ENCODE peak calls at places on chromosomes 12 and 14, in four cellular contexts. One of them, this sample, is unnamed.

GRCh38 chr12:75917083-75917482 is 114.5 kb downstream of the PHLDA1 start:
- DNase-seq in fibroblast of lung: no peak
- DNase-seq in GM23248: no peak
- DNase-seq in PC-3: no peak
- DNase-seq in this sample: no peak

GRCh38 chr14:81868172-81868571 is 334.5 kb upstream of the SEL1L start:
- DNase-seq in fibroblast of lung: no peak
- DNase-seq in GM23248: no peak
- DNase-seq in PC-3: no peak
- DNase-seq in this sample: no peak

GRCh38 chr12:92065018-92065499 is 80.6 kb downstream of the BTG1 start:
- DNase-seq in fibroblast of lung: peak; percentile 74
- DNase-seq in GM23248: peak; percentile 53
- DNase-seq in PC-3: no peak
- DNase-seq in this sample: no peak

GRCh38 chr14:35215110-35215872 is 76.9 kb upstream of the PSMA6 start:
- DNase-seq in fibroblast of lung: peak; percentile 83
- DNase-seq in GM23248: peak; percentile 67
- DNase-seq in PC-3: peak; percentile 63
- DNase-seq in this sample: peak; percentile 50

GRCh38 chr12:3171195-3171591 is 94.0 kb downstream of the TSPAN9 start:
- DNase-seq in fibroblast of lung: peak; percentile 19
- DNase-seq in GM23248: no peak
- DNase-seq in PC-3: no peak
- DNase-seq in this sample: no peak

GRCh38 chr12:3014641-3015040 is 55.4 kb downstream of the TEAD4 start:
- DNase-seq in fibroblast of lung: no peak
- DNase-seq in GM23248: no peak
- DNase-seq in PC-3: no peak
- DNase-seq in this sample: no peak

GRCh38 chr12:115433014-115433634 is 749.1 kb upstream of the TBX3 start:
- DNase-seq in fibroblast of lung: no peak
- DNase-seq in GM23248: no peak
- DNase-seq in PC-3: no peak
- DNase-seq in this sample: no peak

GRCh38 chr12:4164591-4165558 is 108.7 kb upstream of the CCND2 start:
- DNase-seq in fibroblast of lung: peak; percentile 73
- DNase-seq in GM23248: peak; percentile 64
- DNase-seq in PC-3: no peak
- DNase-seq in this sample: peak; percentile 66

GRCh38 chr14:63276492-63277342 is 42.0 kb downstream of the GPHB5 start:
- DNase-seq in fibroblast of lung: peak; percentile 73
- DNase-seq in GM23248: peak; percentile 77
- DNase-seq in PC-3: peak; percentile 76
- DNase-seq in this sample: peak; percentile 70

GRCh38 chr12:107670999-107671643 is 14.5 kb upstream of the PWP1 start:
- DNase-seq in fibroblast of lung: no peak
- DNase-seq in GM23248: peak; percentile 43
- DNase-seq in PC-3: peak; percentile 20
- DNase-seq in this sample: peak; percentile 70

GRCh38 chr12:80058586-80058985 is 40.8 kb upstream of the OTOGL start:
- DNase-seq in fibroblast of lung: no peak
- DNase-seq in GM23248: no peak
- DNase-seq in PC-3: no peak
- DNase-seq in this sample: no peak

GRCh38 chr14:105878125-105878524 is 351.7 kb downstream of the TMEM121 start:
- DNase-seq in fibroblast of lung: no peak
- DNase-seq in GM23248: no peak
- DNase-seq in PC-3: no peak
- DNase-seq in this sample: no peak

GRCh38 chr14:95046711-95047681 is 110.3 kb downstream of the DICER1 start:
- DNase-seq in fibroblast of lung: peak; percentile 52
- DNase-seq in GM23248: no peak
- DNase-seq in PC-3: peak; percentile 10
- DNase-seq in this sample: no peak

GRCh38 chr12:58608711-58609110 is 311.6 kb downstream of the LRIG3 start:
- DNase-seq in fibroblast of lung: peak; percentile 23
- DNase-seq in GM23248: no peak
- DNase-seq in PC-3: no peak
- DNase-seq in this sample: no peak

GRCh38 chr14:73457935-73458218 is 469 bp downstream of the NUMB start:
- DNase-seq in fibroblast of lung: no peak
- DNase-seq in GM23248: no peak
- DNase-seq in PC-3: no peak
- DNase-seq in this sample: no peak

GRCh38 chr12:7994731-7995205 is 37.7 kb upstream of the FOXJ2 start:
- DNase-seq in fibroblast of lung: peak; percentile 95
- DNase-seq in GM23248: peak; percentile 94
- DNase-seq in PC-3: peak; percentile 89
- DNase-seq in this sample: peak; percentile 15

GRCh38 chr12:62131153-62131552 is 129.1 kb upstream of the USP15 start:
- DNase-seq in fibroblast of lung: no peak
- DNase-seq in GM23248: no peak
- DNase-seq in PC-3: no peak
- DNase-seq in this sample: no peak

GRCh38 chr14:21534576-21534975 is 8.4 kb upstream of the SALL2 start:
- DNase-seq in fibroblast of lung: no peak
- DNase-seq in GM23248: no peak
- DNase-seq in PC-3: no peak
- DNase-seq in this sample: peak; percentile 63

GRCh38 chr12:52184813-52185212 is 7.0 kb downstream of the KRT80 start:
- DNase-seq in fibroblast of lung: no peak
- DNase-seq in GM23248: no peak
- DNase-seq in PC-3: no peak
- DNase-seq in this sample: no peak

GRCh38 chr14:91059576-91060471 is 617 bp downstream of the RPS6KA5 start:
- DNase-seq in fibroblast of lung: no peak
- DNase-seq in GM23248: peak; percentile 75
- DNase-seq in PC-3: peak; percentile 57
- DNase-seq in this sample: peak; percentile 88

GRCh38 chr14:99412122-99413061 is 68.3 kb downstream of the SETD3 start:
- DNase-seq in fibroblast of lung: no peak
- DNase-seq in GM23248: no peak
- DNase-seq in PC-3: no peak
- DNase-seq in this sample: peak; percentile 34

GRCh38 chr14:95504135-95505029 is 12.1 kb downstream of the SYNE3 start:
- DNase-seq in fibroblast of lung: peak; percentile 85
- DNase-seq in GM23248: peak; percentile 87
- DNase-seq in PC-3: no peak
- DNase-seq in this sample: no peak

GRCh38 chr14:100825691-100826331 is at the start of gene MEG3:
- DNase-seq in fibroblast of lung: peak; percentile 89
- DNase-seq in GM23248: peak; percentile 85
- DNase-seq in PC-3: no peak
- DNase-seq in this sample: no peak

GRCh38 chr12:55025508-55025907 is 5.7 kb downstream of the NEUROD4 start:
- DNase-seq in fibroblast of lung: no peak
- DNase-seq in GM23248: no peak
- DNase-seq in PC-3: no peak
- DNase-seq in this sample: no peak

GRCh38 chr14:67151082-67151666 is 38.1 kb upstream of the GARIN2 start:
- DNase-seq in fibroblast of lung: no peak
- DNase-seq in GM23248: peak; percentile 15
- DNase-seq in PC-3: peak; percentile 36
- DNase-seq in this sample: no peak

GRCh38 chr14:65826946-65827345 is 414.4 kb downstream of the FUT8 start:
- DNase-seq in fibroblast of lung: no peak
- DNase-seq in GM23248: no peak
- DNase-seq in PC-3: no peak
- DNase-seq in this sample: peak; percentile 61

DNA sequence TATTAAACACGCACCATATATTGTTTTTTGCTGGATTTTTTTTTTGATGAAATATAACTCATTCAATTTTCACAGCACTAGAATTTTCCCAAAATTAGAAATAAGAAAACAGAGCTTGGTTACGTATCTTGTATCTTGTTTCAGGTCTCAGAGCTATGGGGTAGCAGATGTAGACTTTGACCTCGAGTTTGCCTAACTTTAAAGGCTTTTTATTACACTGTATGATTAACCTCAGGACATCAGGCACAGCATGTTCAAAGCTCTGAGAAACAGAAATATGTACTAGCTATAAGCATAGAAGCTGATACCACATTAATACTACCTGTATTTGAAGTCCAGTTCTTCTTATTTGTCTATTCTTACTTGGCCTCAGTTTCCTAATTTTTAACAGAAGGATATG is 171.9 kb upstream of the KITLG start:
- DNase-seq in fibroblast of lung: no peak
- DNase-seq in GM23248: no peak
- DNase-seq in PC-3: no peak
- DNase-seq in this sample: no peak
- TF ChIP-seq EZH2 in fibroblast of lung: no peak
- TF ChIP-seq EZH2 in GM23248: no peak
- TF ChIP-seq EZH2 in PC-3: no peak
- TF ChIP-seq EZH2 in this sample: no peak

GRCh38 chr12:5433081-5433839 is 1.4 kb downstream of the NTF3 start:
- DNase-seq in fibroblast of lung: no peak
- DNase-seq in GM23248: peak; percentile 44
- DNase-seq in PC-3: no peak
- DNase-seq in this sample: peak; percentile 65
- TF ChIP-seq EZH2 in fibroblast of lung: no peak
- TF ChIP-seq EZH2 in GM23248: peak; percentile 65
- TF ChIP-seq EZH2 in PC-3: no peak
- TF ChIP-seq EZH2 in this sample: peak; percentile 61

GRCh38 chr14:37596790-37597189 is 1.4 kb downstream of the TTC6 start:
- DNase-seq in fibroblast of lung: no peak
- DNase-seq in GM23248: no peak
- DNase-seq in PC-3: peak; percentile 21
- DNase-seq in this sample: peak; percentile 14
- TF ChIP-seq EZH2 in fibroblast of lung: no peak
- TF ChIP-seq EZH2 in GM23248: peak; percentile 27
- TF ChIP-seq EZH2 in PC-3: no peak
- TF ChIP-seq EZH2 in this sample: no peak

GRCh38 chr14:23301969-23302289 is 730 bp downstream of the PPP1R3E start:
- DNase-seq in fibroblast of lung: no peak
- DNase-seq in GM23248: no peak
- DNase-seq in PC-3: no peak
- DNase-seq in this sample: no peak

GRCh38 chr14:23299558-23299957 is 3.1 kb downstream of the PPP1R3E start:
- DNase-seq in fibroblast of lung: peak; percentile 80
- DNase-seq in GM23248: peak; percentile 81
- DNase-seq in PC-3: peak; percentile 36
- DNase-seq in this sample: no peak

GRCh38 chr14:23301288-23301968 is 1.2 kb downstream of the PPP1R3E start:
- DNase-seq in fibroblast of lung: peak; percentile 98
- DNase-seq in GM23248: peak; percentile 99
- DNase-seq in PC-3: peak; percentile 99
- DNase-seq in this sample: peak; percentile 100

GRCh38 chr14:23299986-23300686 is 2.5 kb downstream of the PPP1R3E start:
- DNase-seq in fibroblast of lung: no peak
- DNase-seq in GM23248: no peak
- DNase-seq in PC-3: no peak
- DNase-seq in this sample: no peak

GRCh38 chr14:23300687-23301223 is 1.9 kb downstream of the PPP1R3E start:
- DNase-seq in fibroblast of lung: no peak
- DNase-seq in GM23248: peak; percentile 64
- DNase-seq in PC-3: peak; percentile 29
- DNase-seq in this sample: peak; percentile 47
- TF ChIP-seq EZH2 in fibroblast of lung: no peak
- TF ChIP-seq EZH2 in GM23248: no peak
- TF ChIP-seq EZH2 in PC-3: no peak
- TF ChIP-seq EZH2 in this sample: no peak

DNA sequence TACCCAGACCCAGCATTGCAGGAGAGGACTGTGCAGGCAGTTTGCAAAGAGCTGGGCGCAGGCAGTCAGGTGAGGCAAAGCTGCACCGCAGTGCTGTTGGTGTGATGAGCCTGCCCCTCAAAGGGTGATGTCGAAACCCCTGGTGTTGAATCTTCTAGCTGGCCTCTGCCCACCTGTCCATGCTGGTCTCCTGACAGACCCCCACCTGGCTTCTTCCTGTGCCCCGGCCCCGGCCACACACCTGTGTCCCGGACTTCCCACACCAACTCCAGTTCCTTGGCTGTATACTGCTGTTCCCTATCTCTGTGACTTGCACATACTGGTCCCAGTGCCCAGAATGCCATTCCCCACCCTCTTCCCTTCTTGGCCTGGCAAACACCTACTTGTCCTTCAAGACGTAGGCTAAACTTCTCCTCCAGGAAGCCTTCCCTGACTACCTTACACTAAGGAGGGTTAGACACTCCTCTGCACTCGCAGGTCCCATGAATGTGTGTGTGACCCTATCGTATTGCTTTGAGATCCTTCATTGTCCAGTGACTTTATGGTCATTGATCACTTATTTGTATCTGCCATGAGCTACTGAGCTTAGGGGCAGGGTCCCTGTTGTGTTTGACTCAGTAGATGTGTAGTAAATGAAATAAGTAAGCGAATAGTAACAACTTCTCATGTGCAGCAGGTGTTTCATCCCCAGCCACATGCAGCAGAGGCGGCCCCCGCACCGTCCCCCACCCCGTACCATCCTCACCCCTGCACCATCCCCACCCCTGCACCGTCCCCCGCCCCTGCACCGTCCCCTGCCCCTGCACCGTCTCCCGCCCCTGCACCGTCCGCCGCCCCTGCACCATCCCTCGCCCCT is 37.4 kb downstream of the ESRRB start:
- DNase-seq in fibroblast of lung: no peak
- DNase-seq in GM23248: no peak
- DNase-seq in PC-3: no peak
- DNase-seq in this sample: no peak
- TF ChIP-seq EZH2 in fibroblast of lung: no peak
- TF ChIP-seq EZH2 in GM23248: no peak
- TF ChIP-seq EZH2 in PC-3: no peak
- TF ChIP-seq EZH2 in this sample: no peak